ENCODE peak calls at places on chromosome 16, in five cellular contexts. W is prostate gland; K is AG08395; Q is stimulated activated naive CD4-positive, alpha-beta T cell treated with Interleukin-2 at 50 U/mL for 16 hours; B is MV-4-11. O is an unnamed sample.

GRCh38 chr16:79381552-79382042 is 218.9 kb downstream of the MAF start:
- DNase-seq in K (no peak), W (no peak), Q (no peak), B (peak; percentile 2), O (no peak)

GRCh38 chr16:14296663-14297062 is 225.5 kb downstream of the MRTFB start:
- DNase-seq in W (no peak), B (no peak), K (no peak), Q (no peak), O (no peak)

GRCh38 chr16:62041401-62041800 is 5.2 kb upstream of the CDH8 start:
- DNase-seq in K (peak; percentile 65), B (peak; percentile 25), W (no peak), Q (no peak), O (no peak)

GRCh38 chr16:17108596-17108995 is 362.2 kb downstream of the XYLT1 start:
- DNase-seq in B (no peak), W (no peak), Q (no peak), K (no peak), O (no peak)

GRCh38 chr16:69283851-69284250 is 27.3 kb upstream of the VPS4A start:
- DNase-seq in W (no peak), K (no peak), B (no peak), Q (no peak), O (no peak)

GRCh38 chr16:52976539-52977167 is 76.0 kb downstream of the CHD9NB start:
- DNase-seq in W (no peak), B (no peak), Q (no peak), K (peak; percentile 10), O (no peak)

GRCh38 chr16:25073849-25074248 is 37.7 kb upstream of the LCMT1 start:
- DNase-seq in Q (no peak), W (no peak), B (no peak), K (no peak), O (no peak)

GRCh38 chr16:47506800-47507199 is 45.7 kb downstream of the PHKB start:
- DNase-seq in B (no peak), W (no peak), Q (no peak), K (no peak), O (no peak)

GRCh38 chr16:79127768-79128167 is 472.8 kb downstream of the MAF start:
- DNase-seq in Q (no peak), W (no peak), K (no peak), B (no peak), O (no peak)

GRCh38 chr16:68079616-68080344 is 5.4 kb upstream of the NFATC3 start:
- DNase-seq in Q (peak; percentile 69), W (no peak), B (peak; percentile 96), K (no peak), O (no peak)

GRCh38 chr16:75415169-75415908 is 18.0 kb downstream of the CFDP1 start:
- DNase-seq in K (no peak), W (no peak), Q (no peak), B (no peak), O (no peak)

GRCh38 chr16:4601317-4602186 is 13.1 kb downstream of the UBALD1 start:
- DNase-seq in K (peak; percentile 29), B (no peak), W (peak; percentile 31), Q (no peak), O (no peak)

GRCh38 chr16:53121043-53121442 is 66.3 kb downstream of the CHD9 start:
- DNase-seq in Q (no peak), K (no peak), W (no peak), B (no peak), O (no peak)

GRCh38 chr16:11105038-11105903 is 150.7 kb downstream of the SOCS1 start:
- DNase-seq in K (peak; percentile 87), W (peak; percentile 9), Q (peak; percentile 23), B (peak; percentile 98), O (no peak)

GRCh38 chr16:29824589-29825144 is 4.4 kb downstream of the MVP start:
- DNase-seq in B (peak; percentile 33), K (peak; percentile 72), Q (no peak), W (no peak), O (no peak)

O was measured in ureter.